ENCODE peak calls at places on chromosome 11, in eight cellular contexts. T, S, Z, J, I, Y, K and N are unnamed samples.

GRCh38 chr11:79062814-79063762 is 377.7 kb downstream of the TENM4 start:
- DNase-seq in I (peak; percentile 27), Y (peak; percentile 30), J (peak; percentile 47), K (peak; percentile 22), S (peak; percentile 38), T (no peak), Z (peak; percentile 54), N (peak; percentile 42)

GRCh38 chr11:68966894-68967780 is 13.6 kb downstream of the MRGPRD start:
- DNase-seq in J (no peak), I (no peak), S (no peak), Z (no peak), K (no peak), Y (no peak), T (no peak), N (no peak)

GRCh38 chr11:59174664-59175033 is 2.7 kb downstream of the DTX4 start:
- DNase-seq in Y (peak; percentile 8), J (no peak), T (no peak), S (no peak), Z (peak; percentile 48), I (peak; percentile 94), K (peak; percentile 35), N (peak; percentile 14)

GRCh38 chr11:67439321-67440228 is 2.1 kb upstream of the PTPRCAP start:
- DNase-seq in T (peak; percentile 68), I (no peak), J (no peak), Z (peak; percentile 67), K (peak; percentile 31), Y (peak; percentile 56), S (no peak), N (no peak)

GRCh38 chr11:102469196-102469821 is 16.7 kb upstream of the TMEM123 start:
- DNase-seq in T (no peak), Z (peak; percentile 62), S (no peak), J (peak; percentile 22), K (no peak), Y (peak; percentile 45), I (no peak), N (no peak)

GRCh38 chr11:17479284-17480214 is 2.9 kb upstream of the ABCC8 start:
- DNase-seq in I (peak; percentile 48), J (peak; percentile 60), S (no peak), Z (peak; percentile 55), T (no peak), K (no peak), Y (peak; percentile 58), N (peak; percentile 89)

GRCh38 chr11:42802211-42802918 is 509.4 kb upstream of the API5 start:
- DNase-seq in K (peak; percentile 1), T (no peak), Z (no peak), J (no peak), S (no peak), Y (no peak), I (no peak), N (no peak)

GRCh38 chr11:68990995-68991780 is 10.4 kb upstream of the MRGPRD start:
- DNase-seq in Y (no peak), Z (no peak), J (no peak), S (no peak), T (peak; percentile 41), I (no peak), K (no peak), N (no peak)

GRCh38 chr11:75955443-75955842 is 140.4 kb downstream of the UVRAG start:
- DNase-seq in K (no peak), J (no peak), Y (no peak), S (no peak), I (no peak), Z (no peak), T (no peak), N (no peak)

GRCh38 chr11:131760191-131760951 is 390.0 kb downstream of the NTM start:
- DNase-seq in Y (no peak), T (peak; percentile 50), I (no peak), K (no peak), Z (peak; percentile 86), S (no peak), J (no peak), N (no peak)

GRCh38 chr11:79419120-79419519 is 21.7 kb downstream of the TENM4 start:
- DNase-seq in K (no peak), S (no peak), T (no peak), J (no peak), I (peak; percentile 99), Z (peak; percentile 88), Y (no peak), N (no peak)

GRCh38 chr11:114304065-114304464 is 7.9 kb downstream of the NNMT start:
- DNase-seq in J (no peak), Y (no peak), I (no peak), T (no peak), Z (no peak), S (no peak), K (no peak), N (no peak)

GRCh38 chr11:104891135-104891534 is 7.1 kb downstream of the CASP12 start:
- DNase-seq in T (no peak), I (no peak), K (no peak), Z (peak; percentile 85), S (no peak), Y (no peak), J (no peak), N (no peak)

GRCh38 chr11:77129069-77129840 is 1.2 kb downstream of the MYO7A start:
- DNase-seq in J (no peak), Y (no peak), K (no peak), Z (no peak), S (no peak), I (no peak), T (no peak), N (no peak)

GRCh38 chr11:68025047-68025446 is 5.4 kb upstream of the NDUFS8 start:
- DNase-seq in T (no peak), Z (no peak), K (peak; percentile 37), Y (no peak), J (no peak), I (no peak), S (no peak), N (no peak)

DNA sequence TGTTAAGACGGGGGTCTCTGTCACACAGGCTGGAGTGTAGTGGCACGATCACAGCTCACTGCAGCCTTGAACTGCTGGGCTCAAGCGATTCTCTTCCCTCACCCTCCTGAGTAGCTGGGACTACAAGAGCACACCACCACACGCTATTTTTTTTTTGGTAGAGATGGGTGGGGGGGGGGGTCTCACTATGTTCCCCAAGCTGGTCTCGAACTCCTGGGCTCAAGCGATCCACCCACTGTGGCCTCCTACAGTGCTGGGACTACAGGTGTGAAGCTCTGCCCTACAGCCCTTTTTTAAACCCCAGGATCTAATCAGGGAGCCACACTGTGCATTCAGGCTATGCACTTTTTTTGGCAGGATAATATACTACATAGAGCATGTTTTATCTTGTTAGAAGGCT is 1.4 kb upstream of the DHCR7 start:
- DNase-seq in J (no peak), Z (no peak), K (no peak), Y (no peak), T (no peak), I (peak; percentile 22), S (no peak), N (no peak)
- H3K4me3 ChIP-seq in J (no peak overlapping the region), Z (peak overlapping the region; percentile 95), K (peak overlapping the region; percentile 67), Y (peak overlapping the region; percentile 66), T (peak overlapping the region; percentile 91), I (peak overlapping the region; percentile 51), S (peak overlapping the region; percentile 88), N (peak overlapping the region; percentile 66)

DNA sequence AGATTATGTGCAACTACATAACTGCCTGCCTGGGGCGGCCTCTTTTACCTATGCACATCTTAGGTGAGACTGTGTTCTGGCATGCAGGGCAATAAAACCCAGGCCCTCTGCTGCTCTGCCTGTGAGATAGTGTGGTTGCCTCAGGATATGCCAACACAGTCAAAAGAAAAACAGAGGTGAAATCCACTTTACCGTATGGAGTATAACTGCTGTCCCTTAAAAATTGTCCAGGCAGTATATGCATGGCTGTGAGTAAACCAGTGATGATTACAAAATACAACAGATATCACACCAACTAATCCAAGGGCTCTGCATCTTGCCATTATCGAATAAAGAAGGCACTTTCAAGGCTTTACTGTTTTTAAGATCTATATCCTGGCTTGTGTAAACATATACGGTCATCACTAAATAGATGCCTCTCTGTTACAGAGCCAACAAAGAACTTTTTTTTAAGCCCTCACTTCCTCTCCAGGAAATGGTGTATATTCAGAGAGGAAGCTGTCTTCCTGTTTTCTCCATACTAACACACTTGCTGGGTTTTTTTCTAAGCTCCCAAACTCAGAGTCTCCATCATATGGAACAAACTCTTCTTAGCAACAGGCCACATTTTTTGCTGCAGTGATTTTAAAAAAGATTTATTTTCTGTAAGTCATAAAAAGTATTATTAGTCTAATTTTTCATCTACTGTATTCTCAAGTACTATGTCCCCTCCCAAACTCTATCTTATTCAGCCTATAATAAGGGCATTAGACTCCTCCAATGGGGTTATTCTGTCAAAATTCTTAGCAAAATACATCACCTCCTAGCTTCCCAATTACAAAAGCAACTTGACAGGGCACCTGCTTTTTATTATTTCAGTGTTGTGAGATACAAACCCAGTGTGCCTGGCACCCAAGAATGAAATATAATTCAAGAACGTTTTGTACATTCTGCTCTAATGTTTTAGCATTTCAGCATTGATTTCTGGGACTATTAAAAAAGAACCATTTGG is 135.2 kb downstream of the MAML2 start:
- DNase-seq in Z (peak; percentile 31), Y (no peak), K (no peak), S (no peak), J (no peak), T (no peak), I (peak; percentile 89), N (no peak)
- H3K4me3 ChIP-seq in Z (no peak overlapping the region), Y (no peak overlapping the region), K (no peak overlapping the region), S (no peak overlapping the region), J (no peak overlapping the region), T (no peak overlapping the region), I (no peak overlapping the region), N (no peak overlapping the region)

DNA sequence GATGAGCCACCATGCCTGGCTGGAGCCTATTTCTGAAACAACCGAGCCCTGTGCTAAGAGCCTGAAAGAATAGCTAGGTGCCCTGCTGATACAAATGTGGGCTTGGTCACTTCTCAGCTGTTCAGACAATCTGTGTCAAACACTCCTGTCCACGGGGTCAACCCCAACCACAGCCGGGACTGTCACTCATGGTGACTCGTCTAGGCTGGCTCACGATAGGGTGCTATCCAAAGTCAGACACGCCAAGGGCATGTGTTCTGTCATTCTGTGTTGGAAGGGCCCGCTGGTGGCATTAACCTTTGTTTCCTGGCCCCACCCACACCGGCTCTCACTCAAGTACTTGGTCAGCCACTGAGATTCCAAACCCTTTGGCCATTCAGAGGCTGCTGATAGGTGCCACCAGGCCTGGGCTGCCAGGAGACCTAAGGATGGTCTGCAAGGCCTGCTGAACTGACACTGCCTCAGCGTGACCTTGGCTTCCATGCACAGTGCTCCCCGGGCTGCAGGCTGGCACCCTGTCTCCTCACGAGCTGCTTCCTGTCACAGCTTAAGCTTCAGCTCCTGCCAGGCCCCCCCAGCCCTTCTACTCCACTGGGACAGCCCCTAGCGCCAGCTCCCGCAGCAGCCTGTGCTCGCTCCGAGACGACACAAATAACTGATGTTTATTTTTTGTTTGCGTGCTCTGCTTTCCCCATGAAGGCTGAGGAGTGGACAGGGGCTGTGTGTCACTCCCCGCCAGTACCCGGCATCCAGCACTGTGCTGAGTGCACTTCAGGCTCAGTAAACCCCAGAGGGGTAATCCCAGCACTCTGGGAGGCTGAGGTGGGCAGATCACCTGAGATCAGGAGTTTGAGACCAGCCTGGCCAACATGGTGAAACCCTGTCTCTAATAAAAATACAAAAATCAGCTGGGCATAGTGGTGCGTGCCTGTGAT is 14.3 kb upstream of the CDC42BPG start:
- DNase-seq in J (no peak), K (peak; percentile 72), T (peak; percentile 95), Z (no peak), I (no peak), Y (no peak), S (no peak), N (no peak)
- H3K4me3 ChIP-seq in J (no peak overlapping the region), K (peak overlapping the region; percentile 36), T (peak overlapping the region; percentile 29), Z (no peak overlapping the region), I (no peak overlapping the region), Y (no peak overlapping the region), S (no peak overlapping the region), N (no peak overlapping the region)

GRCh38 chr11:2462986-2463765 is 18.4 kb downstream of the KCNQ1 start:
- DNase-seq in Z (no peak), J (peak; percentile 95), Y (peak; percentile 97), T (no peak), I (no peak), K (no peak), S (no peak), N (no peak)
- H3K4me3 ChIP-seq in Z (no peak overlapping the region), J (no peak overlapping the region), Y (no peak overlapping the region), T (no peak overlapping the region), I (no peak overlapping the region), K (no peak overlapping the region), S (no peak overlapping the region), N (no peak overlapping the region)

GRCh38 chr11:64723907-64724862 is 1.2 kb upstream of the NRXN2 start:
- DNase-seq in J (no peak), T (no peak), K (peak; percentile 44), S (no peak), Y (no peak), I (no peak), Z (no peak), N (no peak)
- H3K4me3 ChIP-seq in J (no peak overlapping the region), T (no peak overlapping the region), K (peak overlapping the region; percentile 65), S (no peak overlapping the region), Y (no peak overlapping the region), I (no peak overlapping the region), Z (no peak overlapping the region), N (no peak overlapping the region)